ENCODE peak calls at places on chromosomes 6 and 20, in seven cellular contexts. One of them, this sample, is unnamed. For H3K4me1, H3K9me3 and H3K36me3, the result is how much of the 10 kb centered on the place peaks cover.

GRCh38 chr6:133542056-133542821 is 301.1 kb downstream of the EYA4 start:
- DNase-seq in upper lobe of right lung: no peak
- DNase-seq in naive thymus-derived CD4-positive, alpha-beta T cell: no peak
- DNase-seq in heart left ventricle: no peak
- DNase-seq in neural progenitor cell: no peak
- DNase-seq in stomach: no peak
- DNase-seq in breast epithelium: no peak
- DNase-seq in this sample: no peak

GRCh38 chr6:159125977-159126376 is 43.2 kb upstream of the FNDC1 start:
- DNase-seq in breast epithelium: no peak
- DNase-seq in neural progenitor cell: no peak
- DNase-seq in naive thymus-derived CD4-positive, alpha-beta T cell: no peak
- DNase-seq in upper lobe of right lung: no peak
- DNase-seq in stomach: no peak
- DNase-seq in heart left ventricle: peak
- DNase-seq in this sample: no peak

GRCh38 chr6:24761193-24761835 is 13.4 kb upstream of the GMNN start:
- DNase-seq in naive thymus-derived CD4-positive, alpha-beta T cell: no peak
- DNase-seq in upper lobe of right lung: no peak
- DNase-seq in neural progenitor cell: peak
- DNase-seq in heart left ventricle: no peak
- DNase-seq in breast epithelium: no peak
- DNase-seq in stomach: no peak
- DNase-seq in this sample: no peak

GRCh38 chr6:87151786-87152527 is 3.4 kb upstream of the ZNF292 start:
- DNase-seq in stomach: peak
- DNase-seq in neural progenitor cell: peak
- DNase-seq in naive thymus-derived CD4-positive, alpha-beta T cell: peak
- DNase-seq in heart left ventricle: peak
- DNase-seq in upper lobe of right lung: peak
- DNase-seq in breast epithelium: peak
- DNase-seq in this sample: peak

GRCh38 chr20:33442136-33443005 is 1.2 kb downstream of the SNTA1 start:
- DNase-seq in breast epithelium: no peak
- DNase-seq in heart left ventricle: no peak
- DNase-seq in naive thymus-derived CD4-positive, alpha-beta T cell: peak
- DNase-seq in neural progenitor cell: no peak
- DNase-seq in stomach: no peak
- DNase-seq in upper lobe of right lung: no peak
- DNase-seq in this sample: no peak

GRCh38 chr6:102474041-102474807 is 1080.7 kb downstream of the GRIK2 start:
- DNase-seq in upper lobe of right lung: no peak
- DNase-seq in naive thymus-derived CD4-positive, alpha-beta T cell: no peak
- DNase-seq in breast epithelium: no peak
- DNase-seq in neural progenitor cell: no peak
- DNase-seq in stomach: no peak
- DNase-seq in heart left ventricle: no peak
- DNase-seq in this sample: no peak

GRCh38 chr6:151293621-151294020 is 53.9 kb downstream of the AKAP12 start:
- DNase-seq in heart left ventricle: no peak
- DNase-seq in neural progenitor cell: no peak
- DNase-seq in stomach: no peak
- DNase-seq in naive thymus-derived CD4-positive, alpha-beta T cell: no peak
- DNase-seq in upper lobe of right lung: no peak
- DNase-seq in breast epithelium: no peak
- DNase-seq in this sample: no peak

GRCh38 chr20:12598894-12599293 is 409.9 kb upstream of the SPTLC3 start:
- DNase-seq in naive thymus-derived CD4-positive, alpha-beta T cell: no peak
- DNase-seq in stomach: no peak
- DNase-seq in breast epithelium: no peak
- DNase-seq in heart left ventricle: no peak
- DNase-seq in upper lobe of right lung: no peak
- DNase-seq in neural progenitor cell: no peak
- DNase-seq in this sample: no peak

GRCh38 chr20:3712279-3712873 is at the start of gene SIGLEC1:
- DNase-seq in breast epithelium: no peak
- DNase-seq in stomach: peak
- DNase-seq in heart left ventricle: peak
- DNase-seq in naive thymus-derived CD4-positive, alpha-beta T cell: no peak
- DNase-seq in neural progenitor cell: no peak
- DNase-seq in upper lobe of right lung: peak
- DNase-seq in this sample: no peak

GRCh38 chr20:25022680-25023079 is 30.1 kb upstream of the APMAP start:
- DNase-seq in breast epithelium: peak
- DNase-seq in naive thymus-derived CD4-positive, alpha-beta T cell: no peak
- DNase-seq in upper lobe of right lung: peak
- DNase-seq in neural progenitor cell: no peak
- DNase-seq in stomach: peak
- DNase-seq in heart left ventricle: peak
- DNase-seq in this sample: no peak

GRCh38 chr6:125798734-125799510 is 8.2 kb downstream of the NCOA7 start:
- DNase-seq in breast epithelium: no peak
- DNase-seq in neural progenitor cell: no peak
- DNase-seq in upper lobe of right lung: no peak
- DNase-seq in stomach: no peak
- DNase-seq in naive thymus-derived CD4-positive, alpha-beta T cell: no peak
- DNase-seq in heart left ventricle: no peak
- DNase-seq in this sample: no peak

GRCh38 chr6:46930331-46930730 is 8.6 kb upstream of the ADGRF5 start:
- DNase-seq in upper lobe of right lung: no peak
- DNase-seq in heart left ventricle: no peak
- DNase-seq in neural progenitor cell: no peak
- DNase-seq in naive thymus-derived CD4-positive, alpha-beta T cell: no peak
- DNase-seq in breast epithelium: no peak
- DNase-seq in stomach: no peak
- DNase-seq in this sample: no peak

GRCh38 chr20:64043768-64044167 is 5.7 kb downstream of the SOX18 start:
- DNase-seq in neural progenitor cell: no peak
- DNase-seq in stomach: no peak
- DNase-seq in naive thymus-derived CD4-positive, alpha-beta T cell: no peak
- DNase-seq in upper lobe of right lung: no peak
- DNase-seq in breast epithelium: no peak
- DNase-seq in heart left ventricle: no peak
- DNase-seq in this sample: no peak

GRCh38 chr20:64039293-64040160 is 3.5 kb downstream of the C20orf204 start:
- DNase-seq in upper lobe of right lung: no peak
- DNase-seq in neural progenitor cell: no peak
- DNase-seq in breast epithelium: no peak
- DNase-seq in naive thymus-derived CD4-positive, alpha-beta T cell: no peak
- DNase-seq in stomach: no peak
- DNase-seq in heart left ventricle: no peak
- DNase-seq in this sample: no peak

GRCh38 chr20:64041040-64041780 is 5.2 kb downstream of the C20orf204 start:
- DNase-seq in heart left ventricle: no peak
- DNase-seq in naive thymus-derived CD4-positive, alpha-beta T cell: no peak
- DNase-seq in stomach: no peak
- DNase-seq in upper lobe of right lung: no peak
- DNase-seq in neural progenitor cell: no peak
- DNase-seq in breast epithelium: no peak
- DNase-seq in this sample: no peak

GRCh38 chr20:64040231-64041039 is 4.5 kb downstream of the C20orf204 start:
- DNase-seq in heart left ventricle: no peak
- DNase-seq in breast epithelium: no peak
- DNase-seq in naive thymus-derived CD4-positive, alpha-beta T cell: no peak
- DNase-seq in stomach: no peak
- DNase-seq in neural progenitor cell: no peak
- DNase-seq in upper lobe of right lung: no peak
- DNase-seq in this sample: no peak

GRCh38 chr20:64041781-64042771 is 6.1 kb downstream of the C20orf204 start:
- DNase-seq in heart left ventricle: no peak
- DNase-seq in naive thymus-derived CD4-positive, alpha-beta T cell: no peak
- DNase-seq in neural progenitor cell: peak
- DNase-seq in breast epithelium: no peak
- DNase-seq in stomach: no peak
- DNase-seq in upper lobe of right lung: no peak
- DNase-seq in this sample: no peak
- H3K4me1 ChIP-seq in heart left ventricle: under half
- H3K4me1 ChIP-seq in naive thymus-derived CD4-positive, alpha-beta T cell: under half
- H3K4me1 ChIP-seq in neural progenitor cell: under half
- H3K4me1 ChIP-seq in breast epithelium: under half
- H3K4me1 ChIP-seq in stomach: under half
- H3K4me1 ChIP-seq in upper lobe of right lung: under half
- H3K4me1 ChIP-seq in this sample: under half

GRCh38 chr20:13739726-13740649 is 44.7 kb downstream of the ESF1 start:
- DNase-seq in naive thymus-derived CD4-positive, alpha-beta T cell: no peak
- DNase-seq in heart left ventricle: no peak
- DNase-seq in breast epithelium: no peak
- DNase-seq in upper lobe of right lung: no peak
- DNase-seq in neural progenitor cell: no peak
- DNase-seq in stomach: no peak
- DNase-seq in this sample: no peak
- H3K9me3 ChIP-seq in naive thymus-derived CD4-positive, alpha-beta T cell: under half
- H3K9me3 ChIP-seq in heart left ventricle: under half
- H3K9me3 ChIP-seq in breast epithelium: under half
- H3K9me3 ChIP-seq in upper lobe of right lung: under half
- H3K9me3 ChIP-seq in neural progenitor cell: under half
- H3K9me3 ChIP-seq in stomach: under half
- H3K9me3 ChIP-seq in this sample: under half

GRCh38 chr6:15475261-15475660 is 187.6 kb downstream of the DTNBP1 start:
- DNase-seq in breast epithelium: no peak
- DNase-seq in neural progenitor cell: no peak
- DNase-seq in naive thymus-derived CD4-positive, alpha-beta T cell: no peak
- DNase-seq in upper lobe of right lung: no peak
- DNase-seq in stomach: no peak
- DNase-seq in heart left ventricle: no peak
- DNase-seq in this sample: no peak

GRCh38 chr6:15473174-15473573 is 189.7 kb downstream of the DTNBP1 start:
- DNase-seq in naive thymus-derived CD4-positive, alpha-beta T cell: no peak
- DNase-seq in upper lobe of right lung: no peak
- DNase-seq in stomach: no peak
- DNase-seq in breast epithelium: no peak
- DNase-seq in neural progenitor cell: no peak
- DNase-seq in heart left ventricle: no peak
- DNase-seq in this sample: no peak

GRCh38 chr6:15472626-15473025 is 190.2 kb downstream of the DTNBP1 start:
- DNase-seq in naive thymus-derived CD4-positive, alpha-beta T cell: no peak
- DNase-seq in upper lobe of right lung: no peak
- DNase-seq in stomach: no peak
- DNase-seq in neural progenitor cell: no peak
- DNase-seq in heart left ventricle: no peak
- DNase-seq in breast epithelium: no peak
- DNase-seq in this sample: no peak

GRCh38 chr6:15474196-15474595 is 188.6 kb downstream of the DTNBP1 start:
- DNase-seq in neural progenitor cell: no peak
- DNase-seq in naive thymus-derived CD4-positive, alpha-beta T cell: no peak
- DNase-seq in heart left ventricle: no peak
- DNase-seq in stomach: no peak
- DNase-seq in breast epithelium: no peak
- DNase-seq in upper lobe of right lung: no peak
- DNase-seq in this sample: no peak

DNA sequence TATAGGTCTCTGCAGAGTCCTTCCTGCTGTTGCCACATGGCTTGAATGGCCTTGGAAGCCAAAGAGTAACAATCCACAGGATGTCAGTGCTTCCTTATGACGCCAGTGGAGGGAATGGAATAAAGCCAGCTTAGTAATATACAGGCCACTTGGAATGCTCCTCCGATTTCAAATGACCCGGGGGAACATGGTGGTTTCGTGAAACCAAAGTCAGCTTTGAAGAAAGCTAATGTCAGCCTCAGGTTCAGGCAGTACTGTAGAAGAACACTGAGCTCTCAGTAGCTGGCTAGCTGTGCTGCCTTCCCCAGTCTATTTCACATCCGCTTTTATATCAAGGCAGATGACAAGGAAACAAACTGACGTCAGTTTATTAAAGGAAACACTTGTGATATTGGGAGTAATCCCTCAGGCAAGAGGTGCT is 189.1 kb downstream of the DTNBP1 start:
- DNase-seq in upper lobe of right lung: no peak
- DNase-seq in neural progenitor cell: no peak
- DNase-seq in breast epithelium: peak
- DNase-seq in stomach: no peak
- DNase-seq in heart left ventricle: no peak
- DNase-seq in naive thymus-derived CD4-positive, alpha-beta T cell: no peak
- DNase-seq in this sample: no peak
- H3K36me3 ChIP-seq in upper lobe of right lung: under half
- H3K36me3 ChIP-seq in neural progenitor cell: under half
- H3K36me3 ChIP-seq in breast epithelium: under half
- H3K36me3 ChIP-seq in stomach: under half
- H3K36me3 ChIP-seq in heart left ventricle: under half
- H3K36me3 ChIP-seq in naive thymus-derived CD4-positive, alpha-beta T cell: under half
- H3K36me3 ChIP-seq in this sample: under half

DNA sequence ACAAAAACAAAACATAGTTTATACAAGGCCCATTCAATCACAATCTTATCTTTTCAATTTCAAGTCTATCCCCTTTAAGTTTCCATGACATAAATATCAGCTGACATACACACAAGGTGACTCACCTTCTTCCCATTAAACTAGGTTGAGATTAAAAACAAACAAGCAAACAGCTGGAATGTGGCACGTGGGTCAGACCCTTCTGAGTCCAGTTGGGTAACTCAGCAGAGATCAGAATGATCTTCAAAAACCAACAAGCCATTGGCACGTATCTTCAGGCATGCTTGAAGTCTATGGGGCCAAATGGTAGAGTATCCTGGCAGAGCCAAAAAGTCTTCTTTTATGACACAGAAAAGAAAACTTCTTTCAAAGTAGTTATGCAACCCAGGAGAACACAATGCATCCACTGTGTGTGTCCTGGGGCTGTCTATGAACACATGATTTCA is 603.5 kb upstream of the CITED2 start:
- DNase-seq in breast epithelium: peak
- DNase-seq in upper lobe of right lung: no peak
- DNase-seq in heart left ventricle: peak
- DNase-seq in stomach: no peak
- DNase-seq in naive thymus-derived CD4-positive, alpha-beta T cell: no peak
- DNase-seq in neural progenitor cell: no peak
- DNase-seq in this sample: no peak
- H3K4me1 ChIP-seq in breast epithelium: under half
- H3K4me1 ChIP-seq in upper lobe of right lung: under half
- H3K4me1 ChIP-seq in heart left ventricle: under half
- H3K4me1 ChIP-seq in stomach: under half
- H3K4me1 ChIP-seq in naive thymus-derived CD4-positive, alpha-beta T cell: under half
- H3K4me1 ChIP-seq in neural progenitor cell: under half
- H3K4me1 ChIP-seq in this sample: under half

DNA sequence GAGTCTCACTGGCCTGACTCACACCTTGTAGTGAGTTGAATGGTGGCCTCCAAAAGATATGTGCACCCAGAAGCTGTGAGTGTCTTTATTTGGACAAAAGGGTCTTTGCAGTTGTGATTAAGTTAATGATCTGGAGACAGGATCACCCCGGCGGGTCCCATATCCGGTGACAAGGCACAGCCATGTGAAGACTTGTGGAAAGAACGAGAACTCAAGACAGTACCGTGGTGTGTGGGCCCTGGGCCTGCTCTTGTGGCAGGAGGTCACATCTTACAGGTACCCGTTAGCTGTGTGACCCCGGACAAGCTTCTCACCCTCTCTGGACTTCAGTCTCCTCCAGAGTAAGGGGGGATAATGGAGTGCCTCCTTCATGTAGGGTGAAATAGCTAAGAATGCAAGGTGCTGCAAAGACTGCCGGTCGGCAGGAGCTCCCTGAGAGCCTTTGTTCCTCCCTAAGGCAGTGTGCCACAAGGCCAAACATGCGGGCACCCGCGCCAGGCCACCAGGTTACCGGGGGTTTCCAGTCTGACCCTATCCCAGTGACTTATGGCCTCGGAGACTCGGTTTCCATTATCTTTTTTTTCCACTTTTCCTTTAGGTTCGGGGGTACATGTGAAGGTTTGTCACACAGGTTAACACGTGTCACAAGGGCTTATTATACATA is 39.2 kb downstream of the CDH4 start:
- DNase-seq in naive thymus-derived CD4-positive, alpha-beta T cell: no peak
- DNase-seq in neural progenitor cell: no peak
- DNase-seq in stomach: no peak
- DNase-seq in heart left ventricle: no peak
- DNase-seq in upper lobe of right lung: no peak
- DNase-seq in breast epithelium: no peak
- DNase-seq in this sample: no peak
- H3K9me3 ChIP-seq in naive thymus-derived CD4-positive, alpha-beta T cell: under half
- H3K9me3 ChIP-seq in neural progenitor cell: under half
- H3K9me3 ChIP-seq in stomach: under half
- H3K9me3 ChIP-seq in heart left ventricle: under half
- H3K9me3 ChIP-seq in upper lobe of right lung: under half
- H3K9me3 ChIP-seq in breast epithelium: under half
- H3K9me3 ChIP-seq in this sample: under half